ENCODE peak calls at places on chromosomes 4 and X, in nine cellular contexts. W is PC-3; E is A549; L is CD4-positive, CD25-positive, alpha-beta regulatory T cell; F is esophagus muscularis mucosa; M is suprapubic skin; T is lower lobe of right lung; D is cardiac muscle cell; S is right lobe of liver. R is an unnamed sample. For H3K4me1, the result is how much of the 10 kb centered on the place peaks cover.

GRCh38 chrX:13078739-13079444 is 34.5 kb upstream of the FAM9C start:
- DNase-seq in L (no peak), M (no peak), F (no peak), S (no peak), W (no peak), D (no peak), E (no peak), T (no peak), R (peak)

GRCh38 chrX:143633530-143634372 is 2.1 kb downstream of the SLITRK4 start:
- DNase-seq in S (no peak), L (no peak), W (peak), T (peak), M (no peak), D (peak), F (no peak), E (no peak), R (no peak)

GRCh38 chrX:70826715-70827114 is 81.8 kb downstream of the TEX11 start:
- DNase-seq in S (no peak), W (no peak), L (no peak), E (no peak), D (no peak), F (no peak), M (no peak), T (no peak), R (no peak)

GRCh38 chr4:123755655-123756054 is 359.1 kb downstream of the SPRY1 start:
- DNase-seq in M (no peak), W (no peak), T (no peak), D (no peak), S (no peak), F (no peak), E (no peak), L (no peak), R (no peak)

GRCh38 chr4:121096629-121097028 is 24.3 kb upstream of the NDNF start:
- DNase-seq in L (no peak), W (peak), M (no peak), D (peak), F (no peak), S (no peak), E (no peak), T (no peak), R (no peak)

GRCh38 chrX:109382332-109382731 is 99.6 kb downstream of the GUCY2F start:
- DNase-seq in W (no peak), L (no peak), S (no peak), D (no peak), T (no peak), F (no peak), M (no peak), E (no peak), R (no peak)

GRCh38 chr4:23058113-23058512 is 365.4 kb downstream of the GBA3 start:
- DNase-seq in S (no peak), W (no peak), L (no peak), M (no peak), D (no peak), E (no peak), T (no peak), F (no peak), R (no peak)

GRCh38 chr4:74000301-74000700 is 1.8 kb upstream of the CXCL5 start:
- DNase-seq in W (no peak), M (no peak), D (no peak), L (no peak), E (no peak), S (no peak), T (no peak), F (no peak), R (no peak)

GRCh38 chr4:36039031-36039430 is 205.3 kb downstream of the ARAP2 start:
- DNase-seq in S (no peak), D (no peak), M (no peak), E (no peak), W (no peak), L (no peak), T (no peak), F (no peak), R (no peak)

GRCh38 chrX:108310511-108310910 is 127.7 kb downstream of the COL4A6 start:
- DNase-seq in M (no peak), F (no peak), T (no peak), S (no peak), D (no peak), E (no peak), L (no peak), W (no peak), R (no peak)

GRCh38 chr4:7247521-7247920 is 55.2 kb downstream of the SORCS2 start:
- DNase-seq in M (no peak), T (no peak), F (no peak), D (no peak), S (no peak), W (no peak), E (no peak), L (no peak), R (no peak)
- H3K4me1 ChIP-seq in M (under half), T (under half), F (under half), D (under half), S (under half), W (under half), E (under half), L (under half), R (under half)

DNA sequence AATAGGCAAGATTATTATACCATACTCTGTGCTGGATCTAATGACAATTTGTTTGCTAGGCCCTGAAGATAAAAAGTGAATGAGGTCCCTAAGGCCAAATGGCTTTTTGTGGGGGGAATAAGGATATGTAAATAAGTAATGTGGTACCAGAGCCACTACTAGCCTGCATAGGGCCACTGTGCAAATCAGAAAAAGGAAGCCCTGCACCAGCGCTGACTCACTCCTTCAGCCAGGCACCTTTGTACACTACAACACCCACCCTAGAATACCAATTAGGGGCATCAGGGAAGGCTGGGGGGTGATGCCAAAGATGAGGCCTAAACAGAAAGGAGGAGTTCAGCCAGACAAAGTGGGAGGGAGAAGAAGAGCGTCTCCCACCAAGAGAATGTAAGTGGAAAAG is 122.2 kb downstream of the CAMK2D start:
- DNase-seq in T (no peak), L (no peak), W (no peak), M (no peak), D (no peak), S (no peak), F (no peak), E (no peak), R (no peak)
- H3K27ac ChIP-seq in T (no peak), L (no peak), W (no peak), M (no peak), D (no peak), S (no peak), F (no peak), E (peak), R (peak)

GRCh38 chr4:113682730-113683129 is 78.8 kb downstream of the CAMK2D start:
- DNase-seq in D (no peak), W (peak), S (no peak), T (no peak), F (no peak), E (no peak), M (no peak), L (no peak), R (no peak)
- H3K4me1 ChIP-seq in D (under half), W (under half), S (under half), T (under half), F (under half), E (under half), M (under half), L (under half), R (half or more)

GRCh38 chrX:134180566-134180965 is 56.4 kb upstream of the CCDC160 start:
- DNase-seq in W (no peak), M (no peak), L (no peak), F (no peak), E (no peak), D (no peak), T (no peak), S (no peak), R (no peak)
- H3K27ac ChIP-seq in W (no peak), M (no peak), L (no peak), F (no peak), E (no peak), D (peak), T (no peak), S (no peak), R (no peak)